ENCODE peak calls at places on chromosomes 4 and X, in ten cellular contexts. E, Q, O, V, Z, Y, A, L, G and P are unnamed samples.
A peak's percentile ranks its signal among the peaks of the same experiment; 100 is the strongest.

GRCh38 chr4:139574641-139575040 is 18.6 kb upstream of the SETD7 start:
- DNase-seq in E (no peak), Z (peak; percentile 53), O (no peak), V (no peak), L (no peak), Y (no peak), Q (no peak), G (no peak), A (no peak), P (no peak)

GRCh38 chrX:28205126-28205525 is 223.9 kb upstream of the DCAF8L1 start:
- DNase-seq in E (no peak), Z (no peak), L (no peak), V (no peak), G (no peak), A (no peak), Q (no peak), O (peak; percentile 56), Y (no peak), P (no peak)

GRCh38 chrX:65813245-65813644 is 145.8 kb downstream of the MSN start:
- DNase-seq in A (no peak), V (no peak), E (no peak), L (no peak), Z (no peak), O (no peak), G (no peak), Q (no peak), Y (no peak), P (no peak)

GRCh38 chr4:155751569-155751968 is 7.3 kb upstream of the GUCY1B1 start:
- DNase-seq in E (no peak), L (no peak), O (no peak), Z (no peak), A (no peak), G (no peak), V (no peak), Q (no peak), Y (no peak), P (no peak)

GRCh38 chr4:117660668-117661067 is 373.6 kb upstream of the NDST3 start:
- DNase-seq in Y (no peak), E (no peak), Z (no peak), G (no peak), L (no peak), A (no peak), O (no peak), V (no peak), Q (no peak), P (no peak)

GRCh38 chrX:41036668-41037326 is 48.4 kb upstream of the USP9X start:
- DNase-seq in Q (no peak), L (no peak), G (no peak), Z (no peak), V (no peak), A (no peak), E (no peak), Y (no peak), O (no peak), P (no peak)

GRCh38 chrX:129721870-129722269 is 16.9 kb upstream of the XPNPEP2 start:
- DNase-seq in Y (no peak), L (no peak), Z (no peak), E (no peak), A (no peak), Q (no peak), O (no peak), V (no peak), G (no peak), P (no peak)

GRCh38 chr4:113160548-113160947 is 111.1 kb downstream of the ANK2 start:
- DNase-seq in Y (no peak), V (no peak), G (no peak), E (no peak), A (no peak), Z (no peak), O (no peak), L (no peak), Q (no peak), P (no peak)

GRCh38 chrX:151386838-151387459 is 10.1 kb upstream of the VMA21 start:
- DNase-seq in V (no peak), O (no peak), Q (no peak), L (no peak), E (no peak), G (no peak), A (no peak), Z (no peak), Y (no peak), P (no peak)

GRCh38 chrX:68718443-68718820 is 71.0 kb downstream of the STARD8 start:
- DNase-seq in Y (peak; percentile 16), A (no peak), V (no peak), Q (no peak), Z (no peak), O (no peak), E (no peak), L (peak; percentile 61), G (no peak), P (no peak)
- TF ChIP-seq CTCF in Y (no peak), A (no peak), V (no peak), Q (no peak), Z (no peak), O (no peak), E (no peak), L (no peak), G (no peak), P (no peak)

GRCh38 chrX:154368630-154369452 is 5.6 kb downstream of the FLNA start:
- DNase-seq in O (peak; percentile 95), L (peak; percentile 95), E (peak; percentile 41), A (peak; percentile 89), Z (peak; percentile 77), V (peak; percentile 74), G (peak; percentile 83), Y (peak; percentile 61), Q (peak; percentile 93), P (peak; percentile 93)

GRCh38 chrX:154365997-154366665 is 8.3 kb downstream of the FLNA start:
- DNase-seq in O (no peak), L (no peak), Y (no peak), G (no peak), E (no peak), Q (no peak), A (no peak), Z (no peak), V (no peak), P (no peak)

GRCh38 chrX:154369453-154370299 is 4.8 kb downstream of the FLNA start:
- DNase-seq in Q (peak; percentile 77), L (peak; percentile 89), A (peak; percentile 89), O (peak; percentile 98), Z (peak; percentile 94), Y (no peak), G (peak; percentile 89), V (peak; percentile 91), E (peak; percentile 82), P (peak; percentile 96)

GRCh38 chrX:154366666-154367055 is 7.8 kb downstream of the FLNA start:
- DNase-seq in Z (no peak), E (no peak), L (no peak), V (no peak), Q (no peak), Y (no peak), A (no peak), G (no peak), O (peak; percentile 50), P (no peak)

DNA sequence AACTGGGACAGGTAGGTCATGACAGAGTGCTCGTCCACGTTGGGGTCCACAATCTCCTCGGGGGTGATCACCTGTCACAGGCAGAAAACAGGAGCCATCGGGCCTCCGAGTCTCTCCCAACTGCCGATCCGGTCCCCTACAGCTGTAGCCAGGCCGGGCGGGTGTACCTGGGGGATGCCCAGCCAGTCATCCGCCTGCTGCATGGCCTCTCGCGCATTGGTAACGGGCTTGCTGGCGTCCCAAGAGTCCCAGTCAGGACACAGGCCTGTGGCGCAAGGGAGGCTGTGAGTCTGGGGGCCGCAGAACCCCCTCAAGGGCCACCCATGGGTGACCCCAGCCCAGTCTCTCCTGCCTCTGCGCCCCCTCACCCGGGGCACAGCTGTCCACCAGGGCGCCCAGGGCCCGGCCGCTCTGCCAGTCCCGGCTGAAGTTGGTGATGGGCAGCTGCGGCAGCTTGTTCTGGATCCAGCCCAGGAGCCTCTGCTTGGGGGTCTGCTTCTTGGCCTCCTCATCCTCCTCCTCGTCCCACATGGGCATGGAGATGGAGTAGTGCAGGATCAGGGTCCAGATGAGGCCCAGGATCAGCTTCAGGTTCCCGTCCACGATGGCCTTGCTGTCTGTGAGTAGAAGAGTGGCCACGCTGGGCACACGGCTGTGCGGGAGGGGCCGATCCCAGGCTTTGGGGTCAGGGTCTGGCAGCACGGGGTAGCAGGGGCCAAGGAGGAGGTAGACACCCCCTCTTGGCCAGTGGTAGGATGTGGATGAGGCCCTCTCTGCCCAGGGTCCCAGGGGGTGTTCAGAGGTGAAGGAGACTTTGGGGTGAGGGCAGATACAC is 6.7 kb downstream of the FLNA start:
- DNase-seq in G (no peak), Y (no peak), A (no peak), O (no peak), L (no peak), E (no peak), V (no peak), Q (no peak), Z (no peak), P (no peak)
- H3K4me3 ChIP-seq in G (no peak overlapping the region), Y (peak overlapping the region; percentile 63), A (peak overlapping the region; percentile 95), O (peak overlapping the region; percentile 63), L (peak overlapping the region; percentile 80), E (no peak overlapping the region), V (peak overlapping the region; percentile 92), Q (peak overlapping the region; percentile 53), Z (peak overlapping the region; percentile 81), P (peak overlapping the region; percentile 79)

GRCh38 chr4:94332983-94333590 is 9.5 kb downstream of the HPGDS start:
- DNase-seq in Y (no peak), Z (no peak), Q (no peak), O (no peak), A (peak; percentile 14), G (no peak), E (peak; percentile 64), V (no peak), L (no peak), P (peak; percentile 43)
- TF ChIP-seq CTCF in Y (no peak), Z (peak; percentile 24), Q (no peak), O (no peak), A (peak; percentile 55), G (no peak), E (peak; percentile 58), V (peak; percentile 20), L (no peak), P (peak; percentile 40)

DNA sequence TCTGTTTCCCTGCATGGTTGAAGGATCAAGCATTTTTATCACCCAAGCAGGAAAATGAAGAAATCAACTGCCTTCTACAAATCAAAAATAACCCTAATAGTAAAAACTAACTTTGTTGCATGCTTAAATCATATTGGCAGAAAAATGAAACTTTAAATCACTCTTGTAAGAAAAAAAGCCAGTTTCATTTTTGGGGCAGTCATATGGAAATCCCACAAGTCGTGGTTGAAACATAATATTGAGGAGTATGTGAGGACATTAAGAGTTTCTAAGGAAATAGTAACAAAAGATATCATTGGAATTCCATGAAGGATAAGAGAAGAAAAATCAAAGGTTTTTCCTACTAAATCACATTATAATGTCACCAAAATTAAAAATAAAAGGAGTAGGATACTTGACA is 8.3 kb downstream of the TEC start:
- DNase-seq in Y (no peak), L (no peak), Q (no peak), A (no peak), O (peak; percentile 30), V (no peak), E (no peak), G (no peak), Z (no peak), P (no peak)
- H3K4me3 ChIP-seq in Y (no peak overlapping the region), L (no peak overlapping the region), Q (no peak overlapping the region), A (no peak overlapping the region), O (no peak overlapping the region), V (no peak overlapping the region), E (no peak overlapping the region), G (no peak overlapping the region), Z (no peak overlapping the region), P (no peak overlapping the region)